ENCODE peak calls at places on chromosomes 11 and 22, in eight cellular contexts. P, O, U, Q, C, W, K and R are unnamed samples.

GRCh38 chr11:119847836-119848235 is 118.8 kb upstream of the NECTIN1 start:
- DNase-seq in P (no peak), O (no peak), U (no peak), Q (no peak), C (no peak), W (no peak), K (no peak), R (no peak)

GRCh38 chr11:106956887-106957505 is 61.3 kb downstream of the GUCY1A2 start:
- DNase-seq in P (no peak), O (no peak), U (no peak), Q (no peak), C (no peak), W (no peak), K (peak; percentile 70), R (no peak)

GRCh38 chr11:35040221-35040942 is 98.6 kb upstream of the CD44 start:
- DNase-seq in P (peak; percentile 69), O (no peak), U (peak; percentile 51), Q (no peak), C (peak; percentile 85), W (no peak), K (no peak), R (no peak)

GRCh38 chr22:40050258-40050657 is 55.5 kb downstream of the FAM83F start:
- DNase-seq in P (no peak), O (no peak), U (no peak), Q (no peak), C (no peak), W (peak; percentile 96), K (no peak), R (no peak)

GRCh38 chr22:49046546-49047305 is 780.9 kb downstream of the BRD1 start:
- DNase-seq in P (no peak), O (no peak), U (no peak), Q (no peak), C (no peak), W (peak; percentile 70), K (peak; percentile 86), R (peak; percentile 19)

GRCh38 chr11:33804471-33804870 is 30.2 kb upstream of the FBXO3 start:
- DNase-seq in P (no peak), O (no peak), U (no peak), Q (no peak), C (no peak), W (no peak), K (no peak), R (no peak)

GRCh38 chr11:20966489-20966888 is 297.1 kb downstream of the NELL1 start:
- DNase-seq in P (no peak), O (no peak), U (no peak), Q (no peak), C (no peak), W (no peak), K (peak; percentile 76), R (no peak)

GRCh38 chr11:126007263-126007662 is 55.4 kb downstream of the CDON start:
- DNase-seq in P (peak; percentile 35), O (no peak), U (no peak), Q (no peak), C (peak; percentile 74), W (no peak), K (no peak), R (no peak)

GRCh38 chr11:120740424-120740823 is 228.9 kb downstream of the GRIK4 start:
- DNase-seq in P (no peak), O (no peak), U (no peak), Q (no peak), C (no peak), W (no peak), K (no peak), R (no peak)

GRCh38 chr11:67438121-67438902 is 830 bp upstream of the PTPRCAP start:
- DNase-seq in P (no peak), O (no peak), U (peak; percentile 60), Q (no peak), C (no peak), W (peak; percentile 81), K (no peak), R (no peak)

GRCh38 chr22:41507330-41508063 is 36.8 kb downstream of the POLR3H start:
- DNase-seq in P (no peak), O (no peak), U (no peak), Q (no peak), C (no peak), W (no peak), K (no peak), R (peak; percentile 31)

GRCh38 chr11:132226522-132226921 is 856.1 kb downstream of the NTM start:
- DNase-seq in P (no peak), O (no peak), U (no peak), Q (no peak), C (no peak), W (no peak), K (no peak), R (no peak)

GRCh38 chr11:93904711-93905110 is 54.3 kb upstream of the VSTM5 start:
- DNase-seq in P (no peak), O (no peak), U (no peak), Q (no peak), C (no peak), W (no peak), K (no peak), R (no peak)

GRCh38 chr11:28598531-28598930 is 490.3 kb downstream of the METTL15 start:
- DNase-seq in P (no peak), O (no peak), U (no peak), Q (no peak), C (no peak), W (no peak), K (no peak), R (no peak)

GRCh38 chr11:44842219-44842618 is 108.5 kb downstream of the TP53I11 start:
- DNase-seq in P (peak; percentile 96), O (no peak), U (no peak), Q (no peak), C (peak; percentile 95), W (no peak), K (no peak), R (no peak)

GRCh38 chr22:49979587-49980264 is 19.2 kb downstream of the PIM3 start:
- DNase-seq in P (no peak), O (no peak), U (no peak), Q (no peak), C (peak; percentile 59), W (peak; percentile 62), K (peak; percentile 73), R (no peak)

GRCh38 chr11:32034149-32034548 is 56.7 kb upstream of the RCN1 start:
- DNase-seq in P (peak; percentile 96), O (no peak), U (no peak), Q (no peak), C (peak; percentile 97), W (no peak), K (no peak), R (no peak)

GRCh38 chr11:19934828-19935259 is 222.2 kb downstream of the NAV2 start:
- DNase-seq in P (peak; percentile 89), O (no peak), U (no peak), Q (no peak), C (peak; percentile 96), W (no peak), K (no peak), R (no peak)

GRCh38 chr11:72239849-72240460 is 4.0 kb downstream of the PHOX2A start:
- DNase-seq in P (no peak), O (no peak), U (no peak), Q (no peak), C (peak; percentile 85), W (no peak), K (peak; percentile 20), R (peak; percentile 41)

GRCh38 chr11:1083621-1084551 is 9.2 kb downstream of the MUC2 start:
- DNase-seq in P (no peak), O (no peak), U (no peak), Q (no peak), C (no peak), W (no peak), K (no peak), R (no peak)

GRCh38 chr11:123753110-123753509 is 1.2 kb downstream of the OR6X1 start:
- DNase-seq in P (no peak), O (no peak), U (no peak), Q (no peak), C (no peak), W (no peak), K (no peak), R (no peak)

GRCh38 chr11:73404048-73404447 is 27.8 kb downstream of the RELT start:
- DNase-seq in P (peak; percentile 40), O (no peak), U (no peak), Q (peak; percentile 71), C (peak; percentile 70), W (no peak), K (peak; percentile 61), R (no peak)

GRCh38 chr22:23147632-23148387 is 2.5 kb downstream of the RAB36 start:
- DNase-seq in P (peak; percentile 90), O (no peak), U (no peak), Q (no peak), C (peak; percentile 29), W (no peak), K (no peak), R (no peak)

GRCh38 chr11:62269654-62270278 is at the start of gene SCGB2A2:
- DNase-seq in P (no peak), O (no peak), U (no peak), Q (no peak), C (no peak), W (no peak), K (no peak), R (no peak)

GRCh38 chr11:10181811-10182210 is 112.2 kb downstream of the SBF2 start:
- DNase-seq in P (peak; percentile 36), O (no peak), U (no peak), Q (no peak), C (peak; percentile 80), W (peak; percentile 35), K (no peak), R (no peak)

GRCh38 chr11:57294225-57295131 is 30.3 kb downstream of the TNKS1BP1 start:
- DNase-seq in P (peak; percentile 52), O (no peak), U (no peak), Q (no peak), C (peak; percentile 87), W (no peak), K (peak; percentile 39), R (peak; percentile 21)
- H3K27ac ChIP-seq in P (no peak overlapping the region), O (peak overlapping the region; percentile 83), U (no peak overlapping the region), Q (peak overlapping the region; percentile 45), C (peak overlapping the region; percentile 81), W (no peak overlapping the region), K (peak overlapping the region; percentile 45), R (no peak overlapping the region)

DNA sequence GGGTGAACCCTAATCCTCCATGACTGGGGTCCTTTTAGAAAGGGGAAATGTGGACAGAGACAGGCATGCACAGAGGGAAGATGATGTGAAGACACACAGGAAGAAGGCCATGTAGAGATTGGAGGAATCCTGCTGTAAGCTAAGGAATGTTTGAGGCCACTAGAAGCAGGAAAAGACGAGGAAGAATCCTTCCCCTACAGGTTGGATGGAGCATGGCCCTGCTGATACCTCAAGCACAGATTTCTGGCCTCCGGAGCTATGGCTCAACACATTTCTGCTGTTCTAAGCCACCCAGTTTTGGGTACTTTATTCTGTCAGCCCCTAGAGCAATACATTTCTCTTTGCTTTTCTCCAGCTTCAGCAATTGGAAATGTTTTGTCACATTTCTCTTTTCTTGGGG is 487.0 kb downstream of the MIAT start:
- DNase-seq in P (no peak), O (no peak), U (no peak), Q (no peak), C (no peak), W (no peak), K (no peak), R (no peak)
- H3K27ac ChIP-seq in P (no peak overlapping the region), O (no peak overlapping the region), U (no peak overlapping the region), Q (no peak overlapping the region), C (no peak overlapping the region), W (no peak overlapping the region), K (no peak overlapping the region), R (no peak overlapping the region)

GRCh38 chr11:116843661-116844060 is 6.2 kb upstream of the APOA1 start:
- DNase-seq in P (no peak), O (no peak), U (no peak), Q (no peak), C (no peak), W (no peak), K (no peak), R (no peak)
- H3K27ac ChIP-seq in P (no peak overlapping the region), O (no peak overlapping the region), U (no peak overlapping the region), Q (no peak overlapping the region), C (no peak overlapping the region), W (no peak overlapping the region), K (no peak overlapping the region), R (no peak overlapping the region)

GRCh38 chr22:20510811-20511577 is 3.6 kb downstream of the MED15 start:
- DNase-seq in P (no peak), O (no peak), U (no peak), Q (no peak), C (peak; percentile 20), W (no peak), K (no peak), R (no peak)
- H3K27ac ChIP-seq in P (peak overlapping the region; percentile 15), O (peak overlapping the region; percentile 99), U (no peak overlapping the region), Q (peak overlapping the region; percentile 97), C (peak overlapping the region; percentile 99), W (no peak overlapping the region), K (no peak overlapping the region), R (no peak overlapping the region)